ENCODE peak calls at places on chromosomes 1 and 21, in five cellular contexts. One of them, this sample, is unnamed. For H3K36me3 and H3K9me3, the result is how much of the 10 kb centered on the place peaks cover.

GRCh38 chr1:162300057-162300917 is 76.4 kb downstream of the SPATA46 start:
- DNase-seq in lower lobe of right lung: no peak
- DNase-seq in IMR-90: no peak
- DNase-seq in thyroid gland: peak
- DNase-seq in Panc1: no peak
- DNase-seq in this sample: no peak

GRCh38 chr1:118250232-118250631 is 65.2 kb upstream of the SPAG17 start:
- DNase-seq in lower lobe of right lung: no peak
- DNase-seq in IMR-90: no peak
- DNase-seq in thyroid gland: no peak
- DNase-seq in Panc1: no peak
- DNase-seq in this sample: no peak

GRCh38 chr1:163842546-163842945 is 520.8 kb downstream of the NUF2 start:
- DNase-seq in lower lobe of right lung: no peak
- DNase-seq in IMR-90: no peak
- DNase-seq in thyroid gland: no peak
- DNase-seq in Panc1: no peak
- DNase-seq in this sample: no peak

GRCh38 chr1:110637475-110637874 is 31.3 kb upstream of the KCNA2 start:
- DNase-seq in lower lobe of right lung: no peak
- DNase-seq in IMR-90: no peak
- DNase-seq in thyroid gland: no peak
- DNase-seq in Panc1: no peak
- DNase-seq in this sample: no peak

GRCh38 chr1:117582341-117582902 is 23.4 kb upstream of the TENT5C start:
- DNase-seq in lower lobe of right lung: no peak
- DNase-seq in IMR-90: no peak
- DNase-seq in thyroid gland: no peak
- DNase-seq in Panc1: no peak
- DNase-seq in this sample: no peak

GRCh38 chr1:90993245-90993644 is 28.6 kb downstream of the ZNF644 start:
- DNase-seq in lower lobe of right lung: no peak
- DNase-seq in IMR-90: no peak
- DNase-seq in thyroid gland: no peak
- DNase-seq in Panc1: no peak
- DNase-seq in this sample: no peak

GRCh38 chr21:17818158-17819113 is 720 bp downstream of the C21orf91 start:
- DNase-seq in lower lobe of right lung: peak
- DNase-seq in IMR-90: peak
- DNase-seq in thyroid gland: peak
- DNase-seq in Panc1: no peak
- DNase-seq in this sample: peak

GRCh38 chr1:245997471-245998258 is 509.4 kb downstream of the SMYD3 start:
- DNase-seq in lower lobe of right lung: no peak
- DNase-seq in IMR-90: peak
- DNase-seq in thyroid gland: peak
- DNase-seq in Panc1: no peak
- DNase-seq in this sample: no peak

GRCh38 chr1:228038387-228039005 is 31.7 kb downstream of the WNT3A start:
- DNase-seq in lower lobe of right lung: no peak
- DNase-seq in IMR-90: no peak
- DNase-seq in thyroid gland: no peak
- DNase-seq in Panc1: no peak
- DNase-seq in this sample: peak

GRCh38 chr1:31705080-31705866 is 1.5 kb upstream of the COL16A1 start:
- DNase-seq in lower lobe of right lung: no peak
- DNase-seq in IMR-90: peak
- DNase-seq in thyroid gland: peak
- DNase-seq in Panc1: no peak
- DNase-seq in this sample: no peak

GRCh38 chr1:69814926-69815325 is 247.2 kb downstream of the LRRC7 start:
- DNase-seq in lower lobe of right lung: no peak
- DNase-seq in IMR-90: no peak
- DNase-seq in thyroid gland: no peak
- DNase-seq in Panc1: no peak
- DNase-seq in this sample: no peak

GRCh38 chr1:43464840-43465693 is 11.3 kb upstream of the HYI start:
- DNase-seq in lower lobe of right lung: no peak
- DNase-seq in IMR-90: no peak
- DNase-seq in thyroid gland: no peak
- DNase-seq in Panc1: no peak
- DNase-seq in this sample: no peak

GRCh38 chr1:29824478-29825273 is 588.4 kb downstream of the PTPRU start:
- DNase-seq in lower lobe of right lung: no peak
- DNase-seq in IMR-90: no peak
- DNase-seq in thyroid gland: no peak
- DNase-seq in Panc1: no peak
- DNase-seq in this sample: no peak

GRCh38 chr1:84916897-84917296 is 23.9 kb upstream of the LPAR3 start:
- DNase-seq in lower lobe of right lung: no peak
- DNase-seq in IMR-90: no peak
- DNase-seq in thyroid gland: no peak
- DNase-seq in Panc1: no peak
- DNase-seq in this sample: no peak

GRCh38 chr1:84920159-84920558 is 27.2 kb upstream of the LPAR3 start:
- DNase-seq in lower lobe of right lung: no peak
- DNase-seq in IMR-90: no peak
- DNase-seq in thyroid gland: no peak
- DNase-seq in Panc1: no peak
- DNase-seq in this sample: no peak

GRCh38 chr1:84923317-84923716 is 30.3 kb upstream of the LPAR3 start:
- DNase-seq in lower lobe of right lung: no peak
- DNase-seq in IMR-90: no peak
- DNase-seq in thyroid gland: no peak
- DNase-seq in Panc1: no peak
- DNase-seq in this sample: no peak

GRCh38 chr1:84918706-84919105 is 25.7 kb upstream of the LPAR3 start:
- DNase-seq in lower lobe of right lung: no peak
- DNase-seq in IMR-90: no peak
- DNase-seq in thyroid gland: no peak
- DNase-seq in Panc1: no peak
- DNase-seq in this sample: no peak

DNA sequence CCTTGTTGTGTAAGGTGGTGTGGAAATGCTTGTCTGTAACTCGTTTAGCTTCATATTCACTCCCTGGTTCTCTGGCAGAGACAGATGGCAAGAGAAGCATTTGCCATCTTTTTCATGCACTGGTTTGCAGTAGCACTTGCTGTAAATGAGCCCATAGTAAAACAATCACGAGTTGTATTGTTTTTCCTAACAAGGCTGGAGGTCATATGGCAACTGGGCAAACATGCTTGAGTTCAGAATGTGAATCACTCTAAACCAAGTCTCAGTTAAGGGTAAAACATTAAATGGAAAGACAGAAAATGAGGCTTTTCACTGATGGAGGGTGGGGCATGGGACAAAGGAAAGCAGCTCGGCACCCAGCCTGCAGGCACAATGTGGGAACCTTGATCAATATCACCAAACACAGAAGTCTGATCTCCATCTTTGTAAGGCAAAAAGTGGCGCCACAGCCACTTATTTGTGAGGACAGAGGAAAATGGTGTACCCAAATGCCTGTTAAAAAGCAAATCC is 26.5 kb upstream of the LPAR3 start:
- DNase-seq in lower lobe of right lung: no peak
- DNase-seq in IMR-90: no peak
- DNase-seq in thyroid gland: no peak
- DNase-seq in Panc1: no peak
- DNase-seq in this sample: no peak
- H3K36me3 ChIP-seq in lower lobe of right lung: under half
- H3K36me3 ChIP-seq in IMR-90: under half
- H3K36me3 ChIP-seq in thyroid gland: under half
- H3K36me3 ChIP-seq in Panc1: under half
- H3K36me3 ChIP-seq in this sample: under half

GRCh38 chr1:239044829-239045228 is 341.5 kb upstream of the CHRM3 start:
- DNase-seq in lower lobe of right lung: no peak
- DNase-seq in IMR-90: no peak
- DNase-seq in thyroid gland: no peak
- DNase-seq in Panc1: no peak
- DNase-seq in this sample: no peak

DNA sequence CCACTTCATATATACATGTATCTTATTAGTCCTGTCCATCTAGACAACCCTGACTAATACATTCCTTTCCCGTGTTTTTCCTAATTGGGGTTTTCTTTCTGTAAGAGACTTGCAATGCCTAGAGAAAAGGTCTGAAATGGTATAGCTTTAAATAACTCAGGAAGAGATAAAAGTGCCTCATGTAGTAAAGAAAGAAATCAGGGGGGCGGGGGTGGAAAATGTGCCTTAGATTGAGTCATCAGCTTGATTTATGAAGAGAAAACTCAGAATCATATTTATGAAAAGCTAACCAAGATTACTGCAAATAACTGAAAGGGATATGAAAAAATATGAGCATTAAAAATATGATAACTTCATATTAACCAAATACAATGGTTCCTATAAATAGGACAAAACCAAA is 345.8 kb upstream of the CHRM3 start:
- DNase-seq in lower lobe of right lung: no peak
- DNase-seq in IMR-90: no peak
- DNase-seq in thyroid gland: no peak
- DNase-seq in Panc1: no peak
- DNase-seq in this sample: no peak
- H3K9me3 ChIP-seq in lower lobe of right lung: under half
- H3K9me3 ChIP-seq in IMR-90: under half
- H3K9me3 ChIP-seq in thyroid gland: under half
- H3K9me3 ChIP-seq in Panc1: under half
- H3K9me3 ChIP-seq in this sample: under half

GRCh38 chr1:93653656-93654055 is 28.0 kb downstream of the BCAR3 start:
- DNase-seq in lower lobe of right lung: no peak
- DNase-seq in IMR-90: no peak
- DNase-seq in thyroid gland: no peak
- DNase-seq in Panc1: no peak
- DNase-seq in this sample: no peak

GRCh38 chr1:93649231-93649630 is 32.4 kb downstream of the BCAR3 start:
- DNase-seq in lower lobe of right lung: no peak
- DNase-seq in IMR-90: peak
- DNase-seq in thyroid gland: no peak
- DNase-seq in Panc1: no peak
- DNase-seq in this sample: no peak

GRCh38 chr1:93651695-93652094 is 29.9 kb downstream of the BCAR3 start:
- DNase-seq in lower lobe of right lung: no peak
- DNase-seq in IMR-90: no peak
- DNase-seq in thyroid gland: no peak
- DNase-seq in Panc1: no peak
- DNase-seq in this sample: no peak

GRCh38 chr1:93652335-93652949 is 29.2 kb downstream of the BCAR3 start:
- DNase-seq in lower lobe of right lung: no peak
- DNase-seq in IMR-90: no peak
- DNase-seq in thyroid gland: no peak
- DNase-seq in Panc1: no peak
- DNase-seq in this sample: no peak

GRCh38 chr1:93648656-93649055 is 33.0 kb downstream of the BCAR3 start:
- DNase-seq in lower lobe of right lung: no peak
- DNase-seq in IMR-90: no peak
- DNase-seq in thyroid gland: no peak
- DNase-seq in Panc1: no peak
- DNase-seq in this sample: no peak
- H3K36me3 ChIP-seq in lower lobe of right lung: under half
- H3K36me3 ChIP-seq in IMR-90: under half
- H3K36me3 ChIP-seq in thyroid gland: under half
- H3K36me3 ChIP-seq in Panc1: under half
- H3K36me3 ChIP-seq in this sample: under half

GRCh38 chr1:49346767-49347349 is 570.2 kb upstream of the BEND5 start:
- DNase-seq in lower lobe of right lung: no peak
- DNase-seq in IMR-90: no peak
- DNase-seq in thyroid gland: no peak
- DNase-seq in Panc1: no peak
- DNase-seq in this sample: peak

GRCh38 chr1:49356594-49356993 is 579.9 kb upstream of the BEND5 start:
- DNase-seq in lower lobe of right lung: no peak
- DNase-seq in IMR-90: no peak
- DNase-seq in thyroid gland: no peak
- DNase-seq in Panc1: no peak
- DNase-seq in this sample: no peak

GRCh38 chr1:49351744-49352143 is 575.1 kb upstream of the BEND5 start:
- DNase-seq in lower lobe of right lung: no peak
- DNase-seq in IMR-90: no peak
- DNase-seq in thyroid gland: no peak
- DNase-seq in Panc1: no peak
- DNase-seq in this sample: no peak
- H3K9me3 ChIP-seq in lower lobe of right lung: under half
- H3K9me3 ChIP-seq in IMR-90: under half
- H3K9me3 ChIP-seq in thyroid gland: under half
- H3K9me3 ChIP-seq in Panc1: under half
- H3K9me3 ChIP-seq in this sample: under half

GRCh38 chr1:8419861-8420260 is 101.9 kb downstream of the SLC45A1 start:
- DNase-seq in lower lobe of right lung: no peak
- DNase-seq in IMR-90: no peak
- DNase-seq in thyroid gland: no peak
- DNase-seq in Panc1: no peak
- DNase-seq in this sample: no peak
- H3K36me3 ChIP-seq in lower lobe of right lung: under half
- H3K36me3 ChIP-seq in IMR-90: under half
- H3K36me3 ChIP-seq in thyroid gland: under half
- H3K36me3 ChIP-seq in Panc1: under half
- H3K36me3 ChIP-seq in this sample: under half